ENCODE peak calls at places on chromosomes 16 and 17, in nine cellular contexts. One of them, this sample, is unnamed.

GRCh38 chr16:9033125-9033830 is 58.2 kb upstream of the HAPSTR1 start:
- DNase-seq in fibroblast of lung: peak; percentile 69
- DNase-seq in GM10248: peak; percentile 38
- DNase-seq in omental fat pad: no peak
- DNase-seq in cardiac fibroblast: peak; percentile 83
- DNase-seq in K562: peak; percentile 67
- DNase-seq in cardiac muscle cell: peak; percentile 83
- DNase-seq in brain microvascular endothelial cell: peak; percentile 62
- DNase-seq in astrocyte of the spinal cord: peak; percentile 64
- DNase-seq in this sample: peak; percentile 78

GRCh38 chr16:892536-893255 is 78.1 kb downstream of the LMF1 start:
- DNase-seq in cardiac fibroblast: no peak
- DNase-seq in brain microvascular endothelial cell: no peak
- DNase-seq in fibroblast of lung: no peak
- DNase-seq in GM10248: no peak
- DNase-seq in cardiac muscle cell: peak; percentile 6
- DNase-seq in astrocyte of the spinal cord: no peak
- DNase-seq in omental fat pad: no peak
- DNase-seq in K562: no peak
- DNase-seq in this sample: no peak

GRCh38 chr17:16912021-16912962 is 59.6 kb downstream of the TNFRSF13B start:
- DNase-seq in K562: no peak
- DNase-seq in astrocyte of the spinal cord: no peak
- DNase-seq in GM10248: no peak
- DNase-seq in omental fat pad: no peak
- DNase-seq in cardiac fibroblast: no peak
- DNase-seq in brain microvascular endothelial cell: no peak
- DNase-seq in cardiac muscle cell: no peak
- DNase-seq in fibroblast of lung: no peak
- DNase-seq in this sample: no peak

GRCh38 chr17:30344283-30345088 is 10.6 kb upstream of the TMIGD1 start:
- DNase-seq in cardiac muscle cell: peak; percentile 97
- DNase-seq in cardiac fibroblast: peak; percentile 83
- DNase-seq in astrocyte of the spinal cord: peak; percentile 29
- DNase-seq in omental fat pad: no peak
- DNase-seq in brain microvascular endothelial cell: no peak
- DNase-seq in fibroblast of lung: peak; percentile 55
- DNase-seq in GM10248: no peak
- DNase-seq in K562: peak; percentile 59
- DNase-seq in this sample: peak; percentile 80

GRCh38 chr17:72563952-72564351 is 443.1 kb downstream of the SOX9 start:
- DNase-seq in astrocyte of the spinal cord: no peak
- DNase-seq in K562: no peak
- DNase-seq in cardiac muscle cell: no peak
- DNase-seq in GM10248: no peak
- DNase-seq in brain microvascular endothelial cell: no peak
- DNase-seq in fibroblast of lung: no peak
- DNase-seq in cardiac fibroblast: no peak
- DNase-seq in omental fat pad: no peak
- DNase-seq in this sample: no peak

GRCh38 chr17:18191967-18192366 is 8.3 kb downstream of the ALKBH5 start:
- DNase-seq in GM10248: no peak
- DNase-seq in K562: no peak
- DNase-seq in cardiac fibroblast: peak; percentile 7
- DNase-seq in omental fat pad: no peak
- DNase-seq in fibroblast of lung: no peak
- DNase-seq in cardiac muscle cell: no peak
- DNase-seq in astrocyte of the spinal cord: no peak
- DNase-seq in brain microvascular endothelial cell: no peak
- DNase-seq in this sample: peak; percentile 10

GRCh38 chr17:2701161-2701995 is 10.2 kb downstream of the CLUH start:
- DNase-seq in cardiac muscle cell: no peak
- DNase-seq in fibroblast of lung: no peak
- DNase-seq in astrocyte of the spinal cord: no peak
- DNase-seq in cardiac fibroblast: no peak
- DNase-seq in brain microvascular endothelial cell: no peak
- DNase-seq in omental fat pad: no peak
- DNase-seq in K562: no peak
- DNase-seq in GM10248: no peak
- DNase-seq in this sample: no peak

GRCh38 chr16:71406724-71407123 is 35.1 kb downstream of the TLE7 start:
- DNase-seq in GM10248: no peak
- DNase-seq in fibroblast of lung: no peak
- DNase-seq in brain microvascular endothelial cell: no peak
- DNase-seq in astrocyte of the spinal cord: no peak
- DNase-seq in cardiac muscle cell: no peak
- DNase-seq in cardiac fibroblast: no peak
- DNase-seq in K562: no peak
- DNase-seq in omental fat pad: no peak
- DNase-seq in this sample: no peak

DNA sequence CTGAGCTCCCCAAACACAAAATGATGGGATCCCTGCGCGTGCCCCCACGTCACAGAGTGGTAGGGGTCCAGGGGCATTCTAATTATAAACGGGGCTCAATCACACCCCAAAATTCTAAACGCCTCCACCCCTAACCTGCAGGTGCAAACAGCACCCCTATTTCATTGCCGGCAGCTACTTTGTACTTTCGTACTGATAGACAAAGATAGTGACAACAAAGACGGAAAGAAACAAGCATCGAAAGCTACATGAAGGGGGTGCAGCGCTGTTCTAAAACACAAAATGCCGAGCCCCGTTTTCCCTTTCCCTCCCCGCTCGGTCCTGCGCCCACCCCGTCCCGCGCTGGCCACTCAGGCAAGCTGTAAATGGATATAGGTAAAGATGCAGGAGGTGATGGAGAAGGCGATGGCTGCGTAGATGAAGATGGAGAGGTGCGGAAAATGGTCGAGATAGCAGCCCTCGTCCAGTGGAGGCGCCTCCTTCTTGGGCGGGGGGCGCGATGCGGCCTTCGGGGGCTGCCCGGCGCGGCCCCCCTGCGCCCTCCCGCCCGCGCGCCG is 14.0 kb downstream of the MIS12 start:
- DNase-seq in cardiac fibroblast: peak; percentile 4
- DNase-seq in K562: no peak
- DNase-seq in brain microvascular endothelial cell: no peak
- DNase-seq in cardiac muscle cell: no peak
- DNase-seq in fibroblast of lung: no peak
- DNase-seq in astrocyte of the spinal cord: peak; percentile 9
- DNase-seq in GM10248: peak; percentile 38
- DNase-seq in omental fat pad: no peak
- DNase-seq in this sample: no peak
- TF ChIP-seq CTCF in cardiac fibroblast: no peak
- TF ChIP-seq CTCF in K562: no peak
- TF ChIP-seq CTCF in brain microvascular endothelial cell: no peak
- TF ChIP-seq CTCF in cardiac muscle cell: no peak
- TF ChIP-seq CTCF in fibroblast of lung: no peak
- TF ChIP-seq CTCF in astrocyte of the spinal cord: no peak
- TF ChIP-seq CTCF in GM10248: no peak
- TF ChIP-seq CTCF in omental fat pad: no peak
- TF ChIP-seq CTCF in this sample: no peak

GRCh38 chr16:15677447-15677846 is 27.4 kb downstream of the NDE1 start:
- DNase-seq in cardiac fibroblast: no peak
- DNase-seq in cardiac muscle cell: no peak
- DNase-seq in omental fat pad: no peak
- DNase-seq in fibroblast of lung: no peak
- DNase-seq in brain microvascular endothelial cell: no peak
- DNase-seq in astrocyte of the spinal cord: no peak
- DNase-seq in GM10248: no peak
- DNase-seq in K562: no peak
- DNase-seq in this sample: no peak

GRCh38 chr16:15676506-15676905 is 26.5 kb downstream of the NDE1 start:
- DNase-seq in omental fat pad: no peak
- DNase-seq in brain microvascular endothelial cell: no peak
- DNase-seq in cardiac muscle cell: no peak
- DNase-seq in astrocyte of the spinal cord: no peak
- DNase-seq in K562: no peak
- DNase-seq in GM10248: no peak
- DNase-seq in cardiac fibroblast: no peak
- DNase-seq in fibroblast of lung: no peak
- DNase-seq in this sample: no peak

GRCh38 chr16:15674571-15674970 is 24.5 kb downstream of the NDE1 start:
- DNase-seq in omental fat pad: no peak
- DNase-seq in fibroblast of lung: no peak
- DNase-seq in cardiac fibroblast: no peak
- DNase-seq in cardiac muscle cell: no peak
- DNase-seq in brain microvascular endothelial cell: no peak
- DNase-seq in astrocyte of the spinal cord: no peak
- DNase-seq in K562: no peak
- DNase-seq in GM10248: no peak
- DNase-seq in this sample: no peak

GRCh38 chr16:15671530-15672117 is 21.6 kb downstream of the NDE1 start:
- DNase-seq in fibroblast of lung: no peak
- DNase-seq in cardiac muscle cell: no peak
- DNase-seq in K562: no peak
- DNase-seq in brain microvascular endothelial cell: no peak
- DNase-seq in GM10248: no peak
- DNase-seq in cardiac fibroblast: no peak
- DNase-seq in omental fat pad: no peak
- DNase-seq in astrocyte of the spinal cord: no peak
- DNase-seq in this sample: no peak

DNA sequence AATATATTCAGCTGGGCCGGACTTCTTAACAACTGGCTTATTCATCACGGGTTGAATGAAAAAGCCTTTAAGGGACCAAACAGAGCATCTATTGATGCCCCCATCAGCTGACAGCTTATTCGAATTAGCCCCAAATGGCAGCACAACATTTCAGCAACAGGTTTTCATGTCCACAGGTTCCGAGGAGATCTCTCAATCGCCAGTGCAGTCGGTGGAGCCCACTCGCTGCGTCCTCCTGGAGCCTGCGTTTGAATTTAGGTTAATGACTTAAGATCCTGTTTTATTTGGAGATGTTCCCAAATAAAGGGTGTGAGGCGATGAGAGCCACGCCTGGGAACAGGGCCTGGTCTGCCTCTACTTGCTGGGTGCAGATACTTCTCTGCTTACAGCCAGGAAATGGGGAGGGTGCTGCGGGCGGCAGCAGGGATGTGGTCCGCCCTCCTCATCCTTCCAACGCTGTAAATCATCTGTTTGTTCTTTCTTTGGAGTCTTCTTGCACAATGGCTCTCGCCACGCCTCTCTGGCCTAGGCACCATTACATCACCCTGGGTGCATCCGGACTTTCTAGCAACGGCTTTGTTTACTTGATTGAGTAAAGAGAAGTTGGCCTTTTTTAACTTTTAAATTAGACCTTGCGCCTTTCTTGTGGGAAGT is 22.6 kb downstream of the NDE1 start:
- DNase-seq in cardiac fibroblast: peak; percentile 99
- DNase-seq in cardiac muscle cell: peak; percentile 98
- DNase-seq in brain microvascular endothelial cell: peak; percentile 97
- DNase-seq in omental fat pad: peak; percentile 74
- DNase-seq in fibroblast of lung: peak; percentile 99
- DNase-seq in GM10248: no peak
- DNase-seq in astrocyte of the spinal cord: peak; percentile 98
- DNase-seq in K562: peak; percentile 21
- DNase-seq in this sample: peak; percentile 99
- TF ChIP-seq CTCF in cardiac fibroblast: no peak
- TF ChIP-seq CTCF in cardiac muscle cell: no peak
- TF ChIP-seq CTCF in brain microvascular endothelial cell: no peak
- TF ChIP-seq CTCF in omental fat pad: no peak
- TF ChIP-seq CTCF in fibroblast of lung: no peak
- TF ChIP-seq CTCF in GM10248: no peak
- TF ChIP-seq CTCF in astrocyte of the spinal cord: no peak
- TF ChIP-seq CTCF in K562: no peak
- TF ChIP-seq CTCF in this sample: no peak

DNA sequence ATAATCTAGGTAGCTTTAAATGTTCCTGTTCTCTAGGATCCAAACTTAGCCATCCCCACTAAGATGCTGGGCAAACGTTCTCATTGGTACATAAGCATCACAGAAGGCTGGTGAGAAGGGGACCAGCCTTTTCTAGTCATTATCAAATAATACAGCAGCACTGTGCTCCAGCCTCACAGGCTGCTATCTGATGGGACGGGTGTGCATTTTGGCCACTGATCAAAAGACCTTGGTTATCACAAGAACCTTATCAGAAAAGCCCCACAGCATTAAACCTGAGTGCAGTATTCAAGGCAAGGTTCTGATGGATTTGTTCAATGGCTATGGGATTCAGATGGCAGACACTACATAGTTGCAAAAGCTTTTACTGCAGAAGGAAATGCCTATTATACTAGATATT is 19.1 kb upstream of the KPNB1 start:
- DNase-seq in K562: peak; percentile 53
- DNase-seq in fibroblast of lung: no peak
- DNase-seq in astrocyte of the spinal cord: no peak
- DNase-seq in cardiac fibroblast: no peak
- DNase-seq in omental fat pad: no peak
- DNase-seq in GM10248: no peak
- DNase-seq in brain microvascular endothelial cell: no peak
- DNase-seq in cardiac muscle cell: no peak
- DNase-seq in this sample: no peak
- TF ChIP-seq CTCF in K562: no peak
- TF ChIP-seq CTCF in fibroblast of lung: no peak
- TF ChIP-seq CTCF in astrocyte of the spinal cord: no peak
- TF ChIP-seq CTCF in cardiac fibroblast: no peak
- TF ChIP-seq CTCF in omental fat pad: no peak
- TF ChIP-seq CTCF in GM10248: no peak
- TF ChIP-seq CTCF in brain microvascular endothelial cell: no peak
- TF ChIP-seq CTCF in cardiac muscle cell: no peak
- TF ChIP-seq CTCF in this sample: no peak

GRCh38 chr17:51402881-51403280 is 142.5 kb downstream of the UTP18 start:
- DNase-seq in GM10248: no peak
- DNase-seq in cardiac fibroblast: no peak
- DNase-seq in cardiac muscle cell: no peak
- DNase-seq in astrocyte of the spinal cord: no peak
- DNase-seq in fibroblast of lung: no peak
- DNase-seq in brain microvascular endothelial cell: no peak
- DNase-seq in omental fat pad: no peak
- DNase-seq in K562: no peak
- DNase-seq in this sample: no peak

GRCh38 chr17:51397361-51398127 is 137.2 kb downstream of the UTP18 start:
- DNase-seq in omental fat pad: no peak
- DNase-seq in cardiac muscle cell: no peak
- DNase-seq in K562: no peak
- DNase-seq in cardiac fibroblast: peak; percentile 43
- DNase-seq in astrocyte of the spinal cord: peak; percentile 80
- DNase-seq in GM10248: no peak
- DNase-seq in fibroblast of lung: peak; percentile 52
- DNase-seq in brain microvascular endothelial cell: peak; percentile 75
- DNase-seq in this sample: peak; percentile 23

GRCh38 chr17:51395621-51396020 is 135.3 kb downstream of the UTP18 start:
- DNase-seq in K562: no peak
- DNase-seq in fibroblast of lung: no peak
- DNase-seq in cardiac fibroblast: no peak
- DNase-seq in brain microvascular endothelial cell: no peak
- DNase-seq in omental fat pad: no peak
- DNase-seq in astrocyte of the spinal cord: no peak
- DNase-seq in cardiac muscle cell: no peak
- DNase-seq in GM10248: no peak
- DNase-seq in this sample: no peak

GRCh38 chr17:51398128-51398525 is 137.8 kb downstream of the UTP18 start:
- DNase-seq in GM10248: no peak
- DNase-seq in K562: no peak
- DNase-seq in cardiac fibroblast: no peak
- DNase-seq in fibroblast of lung: no peak
- DNase-seq in astrocyte of the spinal cord: no peak
- DNase-seq in cardiac muscle cell: no peak
- DNase-seq in brain microvascular endothelial cell: no peak
- DNase-seq in omental fat pad: no peak
- DNase-seq in this sample: no peak

DNA sequence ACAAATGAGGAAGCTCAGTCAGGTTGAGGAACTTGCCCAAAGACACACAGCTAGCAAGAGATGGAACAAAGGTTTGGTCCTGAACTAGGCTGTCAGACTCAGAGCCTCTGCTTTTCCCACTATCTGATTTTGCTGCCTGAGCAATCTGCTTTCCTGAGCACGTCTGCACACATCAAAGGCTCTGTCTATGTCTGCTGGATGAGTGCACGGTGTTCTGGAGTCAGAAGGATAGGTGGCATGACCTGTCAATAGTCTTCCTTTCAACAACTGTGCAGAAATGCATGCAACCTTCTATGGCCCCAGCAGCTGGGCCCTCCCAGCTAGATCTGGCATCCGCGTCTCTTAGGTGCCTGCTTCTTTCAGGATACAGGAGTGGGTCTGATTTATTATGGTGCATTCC is 138.3 kb downstream of the UTP18 start:
- DNase-seq in cardiac fibroblast: no peak
- DNase-seq in cardiac muscle cell: no peak
- DNase-seq in fibroblast of lung: no peak
- DNase-seq in omental fat pad: no peak
- DNase-seq in K562: no peak
- DNase-seq in GM10248: no peak
- DNase-seq in brain microvascular endothelial cell: no peak
- DNase-seq in astrocyte of the spinal cord: no peak
- DNase-seq in this sample: no peak
- TF ChIP-seq CTCF in cardiac fibroblast: no peak
- TF ChIP-seq CTCF in cardiac muscle cell: no peak
- TF ChIP-seq CTCF in fibroblast of lung: no peak
- TF ChIP-seq CTCF in omental fat pad: no peak
- TF ChIP-seq CTCF in K562: no peak
- TF ChIP-seq CTCF in GM10248: no peak
- TF ChIP-seq CTCF in brain microvascular endothelial cell: no peak
- TF ChIP-seq CTCF in astrocyte of the spinal cord: no peak
- TF ChIP-seq CTCF in this sample: no peak

This sample was measured in fibroblast of mammary gland.